ENCODE peak calls at places on chromosome 22, in eight cellular contexts. E is lower lobe of right lung, A is hepatocyte, D is psoas muscle, P is fibroblast of lung, J is body of pancreas, B is heart right ventricle, G is GM12878. R is an unnamed sample. For H3K4me1 and H3K9me3, the result is how much of the 10 kb centered on the place peaks cover.

GRCh38 chr22:41880653-41881052 is 34.2 kb downstream of the SHISA8 start:
- DNase-seq in P (no peak), D (peak), G (no peak), B (no peak), A (no peak), J (no peak), E (no peak), R (no peak)

GRCh38 chr22:39646614-39647210 is 76.2 kb downstream of the CACNA1I start:
- DNase-seq in E (no peak), J (no peak), A (no peak), G (no peak), B (no peak), D (no peak), P (no peak), R (peak)

GRCh38 chr22:45640941-45641621 is 30.6 kb upstream of the ATXN10 start:
- DNase-seq in G (no peak), E (no peak), P (no peak), D (no peak), J (no peak), A (no peak), B (no peak), R (no peak)

GRCh38 chr22:24758164-24758799 is 16.2 kb downstream of the PIWIL3 start:
- DNase-seq in P (peak), A (peak), D (no peak), B (peak), E (no peak), J (peak), G (no peak), R (peak)

GRCh38 chr22:45600791-45601730 is 70.6 kb upstream of the ATXN10 start:
- DNase-seq in G (no peak), B (no peak), E (peak), A (no peak), P (no peak), J (no peak), D (no peak), R (peak)

GRCh38 chr22:24768537-24769374 is 5.8 kb downstream of the PIWIL3 start:
- DNase-seq in A (peak), B (peak), P (peak), E (peak), G (no peak), J (peak), D (no peak), R (peak)

GRCh38 chr22:29040385-29041275 is 21.0 kb downstream of the C22orf31 start:
- DNase-seq in J (peak), E (no peak), G (peak), A (peak), P (peak), B (peak), D (peak), R (peak)

GRCh38 chr22:27720860-27721259 is 80.7 kb downstream of the MN1 start:
- DNase-seq in G (no peak), B (no peak), A (no peak), P (no peak), D (peak), E (no peak), J (no peak), R (no peak)

GRCh38 chr22:36386351-36386899 is 1.3 kb downstream of the MYH9 start:
- DNase-seq in J (no peak), B (no peak), D (peak), A (peak), G (peak), E (peak), P (no peak), R (no peak)

GRCh38 chr22:27461470-27461869 is 340.1 kb downstream of the MN1 start:
- DNase-seq in D (no peak), P (peak), E (no peak), G (no peak), J (no peak), A (no peak), B (no peak), R (peak)

GRCh38 chr22:29641781-29642355 is 38.4 kb downstream of the NF2 start:
- DNase-seq in B (no peak), P (no peak), A (no peak), D (no peak), E (no peak), J (no peak), G (no peak), R (no peak)

DNA sequence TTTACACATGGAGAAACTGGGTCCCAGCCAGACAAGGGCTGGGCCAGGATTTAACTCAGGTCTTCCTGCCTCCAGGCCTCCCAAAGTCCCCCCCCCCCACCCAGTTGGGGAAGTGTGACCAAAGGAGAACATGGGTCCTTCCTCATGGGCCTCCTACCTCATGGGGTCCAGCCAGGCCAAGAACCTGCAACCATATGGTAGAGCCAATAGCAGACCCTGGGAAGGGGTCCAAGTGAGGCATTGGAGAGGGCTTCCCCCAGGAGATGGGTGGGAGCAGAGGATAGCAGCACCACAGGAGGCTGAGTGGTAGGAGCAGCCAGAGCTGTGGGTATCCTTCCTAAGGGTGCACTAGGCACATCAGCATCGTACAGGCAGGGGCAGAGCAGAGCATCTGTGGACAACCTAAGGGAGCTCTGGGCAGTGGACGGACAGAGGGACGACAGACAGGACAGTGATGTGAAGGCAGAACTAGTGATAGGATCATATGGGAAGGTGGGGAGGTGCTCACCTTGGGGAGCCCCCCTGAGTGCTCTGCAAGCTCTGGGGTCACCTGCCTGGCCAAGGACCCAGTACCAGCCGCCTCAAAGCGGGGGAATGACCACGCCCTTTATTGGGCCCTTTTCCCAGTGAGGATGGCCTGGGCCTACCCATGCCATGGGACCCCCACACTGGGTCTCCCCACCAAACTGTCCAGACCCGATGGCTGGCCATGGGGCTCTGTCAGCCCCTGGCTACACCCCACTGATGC is 4.5 kb downstream of the ARVCF start:
- DNase-seq in B (no peak), E (no peak), J (no peak), A (no peak), P (no peak), G (no peak), D (peak), R (no peak)
- H3K4me1 ChIP-seq in B (under half), E (under half), J (under half), A (under half), P (under half), G (under half), D (under half), R (under half)

GRCh38 chr22:32996702-32997101 is 61.5 kb downstream of the SYN3 start:
- DNase-seq in B (peak), P (no peak), E (peak), J (peak), G (no peak), A (peak), D (peak), R (no peak)
- TF ChIP-seq CTCF in B (no peak), P (no peak), E (no peak), J (no peak), G (no peak), A (no peak), D (no peak), R (no peak)

GRCh38 chr22:49297871-49298721 is 529.6 kb downstream of the BRD1 start:
- DNase-seq in D (no peak), B (no peak), J (no peak), G (no peak), E (no peak), A (no peak), P (no peak), R (no peak)

GRCh38 chr22:49295465-49295743 is 532.3 kb downstream of the BRD1 start:
- DNase-seq in A (no peak), J (no peak), G (no peak), D (no peak), B (no peak), P (no peak), E (no peak), R (no peak)

GRCh38 chr22:49295851-49296560 is 531.7 kb downstream of the BRD1 start:
- DNase-seq in G (no peak), A (no peak), D (no peak), B (no peak), J (no peak), P (no peak), E (no peak), R (no peak)

GRCh38 chr22:49297286-49297870 is 530.3 kb downstream of the BRD1 start:
- DNase-seq in G (no peak), B (no peak), E (no peak), J (no peak), A (no peak), P (no peak), D (no peak), R (no peak)

DNA sequence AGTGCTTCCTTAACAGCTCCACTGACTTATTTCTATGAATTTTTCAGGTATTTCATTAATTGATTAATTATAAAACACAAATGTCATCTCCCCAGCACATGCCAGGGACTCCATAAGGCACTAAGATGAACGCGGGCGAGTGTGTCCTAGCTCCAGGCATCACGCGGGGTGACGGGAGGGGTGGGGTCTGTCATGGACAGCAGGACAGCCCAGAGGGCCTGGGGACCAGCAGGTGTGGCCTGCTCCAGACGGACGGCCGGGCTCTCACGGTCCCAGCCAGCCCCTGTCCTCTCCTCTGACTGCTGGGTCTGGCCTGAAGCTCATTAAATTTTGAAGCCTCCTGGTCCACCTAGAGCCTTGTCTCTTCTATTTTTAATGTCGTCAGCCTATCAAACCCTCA is 531.1 kb downstream of the BRD1 start:
- DNase-seq in J (no peak), A (no peak), P (no peak), E (no peak), D (no peak), G (no peak), B (no peak), R (no peak)
- H3K9me3 ChIP-seq in J (under half), A (under half), P (under half), E (under half), D (under half), G (under half), B (under half), R (under half)

GRCh38 chr22:22565991-22566390 is 6.9 kb upstream of the PRAME start:
- DNase-seq in E (no peak), A (no peak), J (no peak), P (peak), B (no peak), D (no peak), G (no peak), R (peak)
- H3K4me1 ChIP-seq in E (under half), A (under half), J (under half), P (under half), B (under half), D (under half), G (under half), R (under half)

GRCh38 chr22:32677876-32678275 is 123.6 kb upstream of the TIMP3 start:
- DNase-seq in P (no peak), J (no peak), G (no peak), E (no peak), B (no peak), D (no peak), A (no peak), R (no peak)

GRCh38 chr22:32680277-32680676 is 121.2 kb upstream of the TIMP3 start:
- DNase-seq in J (no peak), A (no peak), G (no peak), P (no peak), E (no peak), D (no peak), B (no peak), R (no peak)

GRCh38 chr22:32672542-32672941 is 129.0 kb upstream of the TIMP3 start:
- DNase-seq in B (no peak), A (no peak), G (no peak), D (no peak), P (no peak), E (no peak), J (no peak), R (no peak)

GRCh38 chr22:32676196-32676595 is 125.3 kb upstream of the TIMP3 start:
- DNase-seq in J (peak), P (no peak), G (no peak), E (no peak), A (no peak), D (no peak), B (no peak), R (no peak)

GRCh38 chr22:32674925-32675825 is 126.3 kb upstream of the TIMP3 start:
- DNase-seq in G (no peak), P (no peak), E (no peak), A (no peak), B (peak), D (peak), J (no peak), R (no peak)
- TF ChIP-seq CTCF in G (no peak), P (peak), E (peak), A (no peak), B (peak), D (no peak), J (no peak), R (peak)

GRCh38 chr22:48523091-48523490 is 1304.6 kb downstream of the BRD1 start:
- DNase-seq in G (no peak), D (no peak), A (no peak), B (no peak), J (no peak), P (no peak), E (no peak), R (no peak)

GRCh38 chr22:48520888-48521600 is 1306.6 kb downstream of the BRD1 start:
- DNase-seq in D (no peak), A (no peak), J (no peak), P (no peak), G (no peak), E (no peak), B (no peak), R (no peak)

GRCh38 chr22:48520207-48520606 is 1307.5 kb downstream of the BRD1 start:
- DNase-seq in G (no peak), P (no peak), E (no peak), A (no peak), B (no peak), D (no peak), J (no peak), R (no peak)

GRCh38 chr22:48522271-48522670 is 1305.4 kb downstream of the BRD1 start:
- DNase-seq in E (no peak), D (no peak), J (no peak), P (no peak), A (no peak), G (no peak), B (no peak), R (no peak)

GRCh38 chr22:48523761-48524160 is 1303.9 kb downstream of the BRD1 start:
- DNase-seq in J (no peak), D (no peak), B (no peak), P (no peak), G (no peak), A (no peak), E (no peak), R (no peak)
- H3K9me3 ChIP-seq in J (under half), D (under half), B (under half), P (under half), G (under half), A (under half), E (under half), R (under half)

DNA sequence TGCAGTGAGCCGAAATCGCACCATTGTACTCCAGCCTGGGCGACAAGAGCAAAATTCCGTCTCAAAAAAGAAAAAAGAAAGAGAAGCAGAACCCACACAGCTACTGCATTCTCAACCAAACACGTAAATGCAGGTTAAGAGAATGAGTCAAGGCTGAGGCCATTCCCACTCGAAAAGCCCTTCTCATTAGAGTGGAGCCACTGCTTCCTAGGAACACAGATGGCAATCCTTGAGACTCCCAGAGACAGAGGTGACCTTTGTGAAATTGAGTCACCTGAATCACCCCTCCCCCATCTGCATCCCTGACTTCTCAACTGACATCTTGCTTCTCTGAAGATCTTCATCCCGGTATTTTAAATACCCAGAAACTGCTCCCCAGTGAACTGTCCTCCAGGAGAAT is 8.2 kb downstream of the PACSIN2 start:
- DNase-seq in A (peak), B (no peak), P (no peak), E (no peak), J (no peak), D (no peak), G (no peak), R (no peak)
- H3K4me1 ChIP-seq in A (half or more), B (half or more), P (under half), E (half or more), J (half or more), D (under half), G (under half), R (under half)

R was measured in cardiac muscle cell.